ENCODE peak calls at places on chromosomes 12 and 14, in four cellular contexts. T, J, D and V are unnamed samples.

GRCh38 chr12:56900583-56900982 is 33.6 kb downstream of the SDR9C7 start:
- DNase-seq in T (no peak), J (no peak), D (peak; percentile 98), V (no peak)

GRCh38 chr12:5965950-5966383 is 20.9 kb upstream of the ANO2 start:
- DNase-seq in T (peak; percentile 46), J (no peak), D (peak; percentile 54), V (peak; percentile 79)

GRCh38 chr12:1500095-1500801 is 94.1 kb downstream of the FBXL14 start:
- DNase-seq in J (no peak), D (peak; percentile 49), T (no peak), V (peak; percentile 30)

GRCh38 chr12:132597333-132598283 is 12.8 kb downstream of the LRCOL1 start:
- DNase-seq in T (no peak), D (peak; percentile 49), J (no peak), V (peak; percentile 71)

GRCh38 chr14:66038214-66038977 is 447.8 kb upstream of the CCDC196 start:
- DNase-seq in J (no peak), T (peak; percentile 37), D (peak; percentile 19), V (no peak)

GRCh38 chr14:65187421-65188049 is 85.2 kb upstream of the MAX start:
- DNase-seq in T (no peak), D (no peak), J (no peak), V (no peak)

GRCh38 chr12:58764100-58764953 is 156.0 kb downstream of the LRIG3 start:
- DNase-seq in D (no peak), J (no peak), T (no peak), V (no peak)

GRCh38 chr12:49304161-49304560 is 9.2 kb downstream of the PRPH start:
- DNase-seq in J (no peak), T (no peak), D (no peak), V (peak; percentile 54)

GRCh38 chr14:67418368-67419174 is 6.6 kb upstream of the PLEK2 start:
- DNase-seq in T (no peak), D (peak; percentile 75), J (no peak), V (no peak)

GRCh38 chr14:100417466-100417865 is 94.3 kb downstream of the SLC25A47 start:
- DNase-seq in D (peak; percentile 94), T (peak; percentile 86), J (no peak), V (peak; percentile 92)

GRCh38 chr12:48979602-48980388 is 1.7 kb downstream of the WNT1 start:
- DNase-seq in T (no peak), D (no peak), J (no peak), V (no peak)

GRCh38 chr12:63895841-63896240 is 51.3 kb downstream of the SRGAP1 start:
- DNase-seq in T (no peak), J (no peak), D (no peak), V (no peak)

GRCh38 chr14:56297449-56297848 is 179.2 kb downstream of the PELI2 start:
- DNase-seq in T (no peak), J (no peak), D (no peak), V (peak; percentile 52)

GRCh38 chr14:75831455-75831854 is 150.3 kb downstream of the TGFB3 start:
- DNase-seq in J (peak; percentile 69), T (peak; percentile 96), D (peak; percentile 87), V (no peak)

GRCh38 chr12:64673490-64674169 is 63.3 kb downstream of the RASSF3 start:
- DNase-seq in T (no peak), D (no peak), J (no peak), V (peak; percentile 32)

GRCh38 chr12:94771199-94771598 is 120.8 kb upstream of the TMCC3 start:
- DNase-seq in J (no peak), T (no peak), D (no peak), V (no peak)
- H3K4me1 ChIP-seq in J (no peaks in the 10 kb centered on the region), T (peaks cover 4% of the 10 kb centered on the region), D (no peaks in the 10 kb centered on the region), V (no peaks in the 10 kb centered on the region)

GRCh38 chr14:94175403-94176146 is 1.5 kb downstream of the PPP4R4 start:
- DNase-seq in D (no peak), T (no peak), J (no peak), V (no peak)

GRCh38 chr14:94180655-94181271 is 6.6 kb downstream of the PPP4R4 start:
- DNase-seq in D (peak; percentile 58), T (no peak), J (no peak), V (no peak)

GRCh38 chr14:94179244-94179643 is 5.1 kb downstream of the PPP4R4 start:
- DNase-seq in D (no peak), T (no peak), J (no peak), V (no peak)

GRCh38 chr14:94176808-94177207 is 2.7 kb downstream of the PPP4R4 start:
- DNase-seq in J (no peak), T (no peak), D (no peak), V (no peak)

DNA sequence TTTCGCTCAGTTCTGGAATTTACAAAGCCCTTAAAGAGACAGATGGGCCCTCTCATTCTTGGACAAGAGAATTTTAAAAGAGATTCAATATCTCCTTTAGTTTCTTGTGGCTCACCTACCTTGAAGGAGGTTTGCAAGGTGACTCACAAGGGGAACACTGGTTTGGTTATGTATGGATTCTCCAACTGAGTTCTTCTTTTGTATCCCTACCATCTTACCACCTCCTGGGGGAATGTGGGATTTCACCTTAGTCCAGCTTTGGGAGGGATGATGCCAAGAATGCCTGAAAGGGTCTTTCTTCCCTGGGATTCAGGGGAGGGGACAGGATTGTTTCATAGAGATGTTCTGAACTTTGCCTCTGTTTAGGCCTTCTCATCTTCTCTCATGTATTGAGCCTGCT is 3.7 kb downstream of the PPP4R4 start:
- DNase-seq in D (peak; percentile 9), T (no peak), J (no peak), V (no peak)
- H3K36me3 ChIP-seq in D (no peaks in the 10 kb centered on the region), T (no peaks in the 10 kb centered on the region), J (no peaks in the 10 kb centered on the region), V (no peaks in the 10 kb centered on the region)

GRCh38 chr14:35931346-35931745 is 105.2 kb downstream of the BRMS1L start:
- DNase-seq in J (no peak), T (no peak), D (no peak), V (no peak)

GRCh38 chr14:35929171-35929570 is 103.0 kb downstream of the BRMS1L start:
- DNase-seq in T (no peak), J (no peak), D (no peak), V (no peak)

GRCh38 chr14:35932659-35933159 is 106.6 kb downstream of the BRMS1L start:
- DNase-seq in J (no peak), D (peak; percentile 21), T (no peak), V (no peak)

GRCh38 chr14:35932136-35932535 is 106.0 kb downstream of the BRMS1L start:
- DNase-seq in D (no peak), T (no peak), J (no peak), V (no peak)

DNA sequence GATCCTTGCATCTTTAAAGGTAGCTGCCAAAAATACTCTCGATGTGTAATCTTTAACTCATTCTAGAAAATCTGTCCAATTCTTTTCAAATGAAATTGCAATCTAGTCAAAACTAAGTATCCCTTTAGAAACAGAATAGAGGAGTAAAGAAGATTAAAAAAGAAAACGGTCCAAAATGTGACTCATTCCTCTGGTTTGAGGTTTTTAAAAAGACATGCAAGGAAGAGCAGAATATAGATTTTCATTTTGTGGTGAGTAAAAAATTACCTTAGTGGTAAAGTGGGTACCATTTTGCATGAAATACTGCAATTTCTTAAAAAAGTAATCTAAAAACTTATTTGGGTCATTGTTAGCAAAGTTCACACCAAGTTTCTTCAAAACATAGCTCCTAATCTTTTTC is 108.4 kb downstream of the BRMS1L start:
- DNase-seq in T (no peak), D (no peak), J (no peak), V (no peak)
- H3K4me1 ChIP-seq in T (no peaks in the 10 kb centered on the region), D (no peaks in the 10 kb centered on the region), J (no peaks in the 10 kb centered on the region), V (no peaks in the 10 kb centered on the region)

DNA sequence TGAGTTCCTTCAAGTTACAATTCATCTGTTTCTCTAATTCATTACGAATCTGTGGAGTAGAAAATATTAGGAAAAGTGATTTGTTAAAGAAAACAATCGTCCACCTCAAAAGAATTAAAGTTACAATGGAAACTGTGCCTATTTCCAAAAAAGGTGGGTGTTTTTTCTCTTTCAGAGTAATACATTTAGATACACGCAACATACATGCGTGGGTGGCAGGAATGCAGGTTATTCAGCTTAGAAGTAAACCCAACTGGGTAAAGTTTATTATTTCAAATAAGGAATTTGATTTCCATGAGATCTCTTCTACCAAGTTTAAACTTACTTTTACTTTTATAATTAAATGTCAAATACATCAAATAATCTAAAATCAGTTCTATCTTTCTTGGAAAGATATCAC is 52.2 kb downstream of the SSH1 start:
- DNase-seq in D (no peak), T (no peak), J (no peak), V (no peak)
- H3K36me3 ChIP-seq in D (peaks cover 63% of the 10 kb centered on the region), T (peaks cover 10% of the 10 kb centered on the region), J (peaks cover 50% of the 10 kb centered on the region), V (peaks cover 32% of the 10 kb centered on the region)

GRCh38 chr12:108140501-108140900 is 11.4 kb downstream of the WSCD2 start:
- DNase-seq in J (no peak), D (no peak), T (no peak), V (no peak)
- H3K4me1 ChIP-seq in J (no peaks in the 10 kb centered on the region), D (no peaks in the 10 kb centered on the region), T (no peaks in the 10 kb centered on the region), V (no peaks in the 10 kb centered on the region)

GRCh38 chr14:50928002-50928635 is 16.2 kb downstream of the PYGL start:
- DNase-seq in T (peak; percentile 64), D (no peak), J (no peak), V (no peak)
- H3K36me3 ChIP-seq in T (no peaks in the 10 kb centered on the region), D (peaks cover 44% of the 10 kb centered on the region), J (peaks cover 40% of the 10 kb centered on the region), V (no peaks in the 10 kb centered on the region)